ENCODE peak calls at places on chromosome 12, in seven cellular contexts. J is adrenal gland, Q is Caco-2, V is PC-3, F is heart left ventricle, P is neuronal stem cell, R is breast epithelium. B is an unnamed sample.
A peak's percentile ranks its signal among the peaks of the same experiment; 100 is the strongest.

GRCh38 chr12:46124132-46124847 is 133.9 kb upstream of the SCAF11 start:
- DNase-seq in J (no peak), Q (no peak), V (no peak), F (no peak), P (no peak), R (no peak), B (no peak)

GRCh38 chr12:8697476-8698131 is at the start of gene RIMKLB:
- DNase-seq in J (peak; percentile 75), Q (peak; percentile 71), V (peak; percentile 11), F (peak; percentile 91), P (peak; percentile 85), R (peak; percentile 66), B (peak; percentile 87)

GRCh38 chr12:98373982-98374381 is 141.4 kb upstream of the TMPO start:
- DNase-seq in J (no peak), Q (peak; percentile 9), V (no peak), F (no peak), P (no peak), R (no peak), B (no peak)

GRCh38 chr12:85016423-85016822 is 19.7 kb downstream of the TSPAN19 start:
- DNase-seq in J (no peak), Q (no peak), V (peak; percentile 84), F (no peak), P (no peak), R (no peak), B (no peak)

GRCh38 chr12:116677202-116677651 is 60.6 kb downstream of the SPRING1 start:
- DNase-seq in J (no peak), Q (no peak), V (no peak), F (no peak), P (no peak), R (no peak), B (no peak)

GRCh38 chr12:123614110-123614509 is 12.2 kb downstream of the DDX55 start:
- DNase-seq in J (no peak), Q (no peak), V (no peak), F (no peak), P (no peak), R (no peak), B (no peak)

GRCh38 chr12:91172051-91172450 is 10.6 kb downstream of the DCN start:
- DNase-seq in J (no peak), Q (no peak), V (no peak), F (no peak), P (no peak), R (no peak), B (no peak)

GRCh38 chr12:8860165-8860961 is 37.9 kb downstream of the A2ML1 start:
- DNase-seq in J (peak; percentile 59), Q (peak; percentile 25), V (peak; percentile 36), F (no peak), P (peak; percentile 26), R (no peak), B (peak; percentile 50)

GRCh38 chr12:68400231-68400829 is 68.2 kb upstream of the MDM1 start:
- DNase-seq in J (no peak), Q (no peak), V (no peak), F (no peak), P (no peak), R (no peak), B (peak; percentile 55)

GRCh38 chr12:87467893-87468292 is 561.3 kb downstream of the C12orf50 start:
- DNase-seq in J (no peak), Q (no peak), V (no peak), F (no peak), P (no peak), R (no peak), B (no peak)

GRCh38 chr12:31818623-31819268 is 89.9 kb upstream of the AMN1 start:
- DNase-seq in J (no peak), Q (no peak), V (no peak), F (no peak), P (no peak), R (no peak), B (no peak)

GRCh38 chr12:95386056-95386455 is 87.9 kb upstream of the METAP2 start:
- DNase-seq in J (no peak), Q (no peak), V (no peak), F (no peak), P (no peak), R (no peak), B (no peak)

GRCh38 chr12:68319988-68320623 is 12.1 kb downstream of the MDM1 start:
- DNase-seq in J (no peak), Q (no peak), V (no peak), F (no peak), P (no peak), R (no peak), B (no peak)

GRCh38 chr12:64120568-64120967 is 101.5 kb downstream of the KICS2 start:
- DNase-seq in J (no peak), Q (no peak), V (peak; percentile 76), F (no peak), P (no peak), R (no peak), B (peak; percentile 39)

GRCh38 chr12:98951401-98951800 is 306.3 kb downstream of the APAF1 start:
- DNase-seq in J (no peak), Q (no peak), V (no peak), F (no peak), P (no peak), R (no peak), B (no peak)

GRCh38 chr12:42498549-42499247 is 90.8 kb downstream of the PRICKLE1 start:
- DNase-seq in J (no peak), Q (no peak), V (no peak), F (no peak), P (no peak), R (no peak), B (no peak)

GRCh38 chr12:77742631-77743030 is 88.1 kb upstream of the NAV3 start:
- DNase-seq in J (no peak), Q (no peak), V (peak; percentile 22), F (no peak), P (no peak), R (no peak), B (no peak)

GRCh38 chr12:122085571-122085970 is 7.0 kb downstream of the MLXIP start:
- DNase-seq in J (no peak), Q (no peak), V (no peak), F (no peak), P (no peak), R (no peak), B (no peak)
- H3K4me1 ChIP-seq in J (peaks cover 80% of the 10 kb centered on the region), Q (no peaks in the 10 kb centered on the region), V (peaks cover 22% of the 10 kb centered on the region), F (peaks cover 94% of the 10 kb centered on the region), P (peaks cover 8% of the 10 kb centered on the region), R (peaks cover 11% of the 10 kb centered on the region), B (peaks cover 19% of the 10 kb centered on the region)

GRCh38 chr12:29589852-29590251 is 92.4 kb upstream of the OVCH1 start:
- DNase-seq in J (no peak), Q (no peak), V (no peak), F (no peak), P (no peak), R (no peak), B (no peak)

GRCh38 chr12:29589271-29589670 is 91.8 kb upstream of the OVCH1 start:
- DNase-seq in J (no peak), Q (no peak), V (no peak), F (no peak), P (no peak), R (no peak), B (no peak)

GRCh38 chr12:29595071-29595755 is 97.7 kb upstream of the OVCH1 start:
- DNase-seq in J (no peak), Q (no peak), V (no peak), F (no peak), P (no peak), R (no peak), B (no peak)

GRCh38 chr12:29593001-29593400 is 95.5 kb upstream of the OVCH1 start:
- DNase-seq in J (no peak), Q (no peak), V (no peak), F (no peak), P (no peak), R (no peak), B (no peak)

DNA sequence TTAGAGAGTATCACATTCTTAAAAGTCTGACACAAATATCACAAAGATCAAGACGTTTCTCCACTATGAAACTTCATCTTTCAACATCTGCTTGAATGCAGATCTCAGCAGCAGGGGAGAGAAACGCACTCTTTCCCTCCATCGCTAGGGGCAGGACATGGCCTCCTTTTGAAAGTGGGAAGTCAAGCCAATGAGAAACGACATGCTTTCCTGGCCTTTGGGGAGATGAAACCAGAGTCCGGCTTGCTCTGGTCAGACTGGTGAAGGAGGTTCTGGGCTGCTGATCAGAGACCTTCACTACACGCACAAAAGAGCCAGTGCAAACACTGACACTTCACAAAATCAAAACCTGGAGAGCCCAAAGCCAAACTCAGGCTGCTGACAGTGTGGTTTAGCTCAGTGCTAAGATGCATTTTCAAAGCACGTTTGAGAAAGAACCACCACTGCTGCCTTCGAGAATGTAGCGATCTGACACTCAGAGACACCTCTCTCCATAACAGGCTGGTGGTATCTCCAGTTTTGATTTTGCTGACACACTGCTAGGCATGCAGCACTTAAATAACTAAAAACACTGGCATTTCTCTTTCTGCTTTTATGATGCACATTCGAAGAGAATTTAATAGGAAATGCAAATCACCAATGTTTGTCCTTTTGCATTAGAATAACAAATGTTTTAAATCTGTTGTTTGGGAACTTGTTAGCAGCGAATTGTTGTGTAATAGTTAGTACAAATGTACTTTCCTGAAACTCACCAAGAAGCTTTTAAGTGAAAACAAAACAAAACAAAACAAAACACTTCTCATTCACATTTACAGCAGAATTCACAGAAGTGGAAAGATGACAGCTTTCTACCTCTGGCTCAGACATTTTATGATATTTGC is 93.9 kb upstream of the OVCH1 start:
- DNase-seq in J (no peak), Q (peak; percentile 19), V (no peak), F (no peak), P (peak; percentile 12), R (no peak), B (peak; percentile 81)
- H3K4me3 ChIP-seq in J (no peak overlapping the region), Q (no peak overlapping the region), V (no peak overlapping the region), F (no peak overlapping the region), P (no peak overlapping the region), R (no peak overlapping the region), B (no peak overlapping the region)

GRCh38 chr12:93601591-93601990 is 29.1 kb downstream of the SOCS2 start:
- DNase-seq in J (no peak), Q (no peak), V (no peak), F (no peak), P (no peak), R (no peak), B (no peak)
- H3K27me3 ChIP-seq in J (no peaks in the 10 kb centered on the region), Q (no peaks in the 10 kb centered on the region), V (no peaks in the 10 kb centered on the region), F (no peaks in the 10 kb centered on the region), P (no peaks in the 10 kb centered on the region), R (no peaks in the 10 kb centered on the region), B (no peaks in the 10 kb centered on the region)

DNA sequence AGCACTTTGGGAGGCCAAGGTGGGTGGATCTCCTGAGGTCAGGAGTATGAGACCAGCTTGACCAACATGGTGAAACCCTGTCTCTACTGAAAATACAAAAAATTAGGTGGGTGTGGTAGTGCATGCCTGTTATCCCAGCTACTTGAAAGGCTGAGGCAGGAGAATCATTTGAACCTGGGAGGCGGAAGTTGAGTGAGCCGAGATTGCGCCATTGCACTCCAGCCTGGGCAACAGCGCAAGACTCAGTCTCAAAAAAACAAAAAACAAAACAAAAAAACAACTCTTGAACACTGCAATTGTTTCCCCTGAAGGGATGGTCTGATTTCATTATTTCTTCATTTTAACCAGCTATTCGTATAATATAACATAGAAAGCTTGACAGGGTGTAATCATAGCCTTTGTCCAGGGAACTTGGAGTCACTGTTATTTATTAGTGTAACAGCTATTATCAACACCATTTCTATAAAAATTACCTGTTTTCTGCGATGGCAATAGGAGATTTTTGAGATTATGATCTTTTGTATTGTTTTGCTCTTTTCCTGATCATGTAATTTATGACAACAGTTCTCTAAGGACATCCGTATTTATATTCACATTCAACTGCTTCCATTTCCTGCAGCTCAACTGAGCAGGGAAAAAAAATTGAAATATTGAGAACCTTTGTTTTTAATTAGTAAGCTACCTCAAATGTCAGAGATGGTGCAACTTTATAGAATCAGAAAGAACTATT is 94.7 kb downstream of the DIP2B start:
- DNase-seq in J (no peak), Q (no peak), V (no peak), F (no peak), P (no peak), R (no peak), B (no peak)
- H3K4me1 ChIP-seq in J (peaks cover 49% of the 10 kb centered on the region), Q (peaks cover 3% of the 10 kb centered on the region), V (peaks cover 15% of the 10 kb centered on the region), F (peaks cover 54% of the 10 kb centered on the region), P (peaks cover 2% of the 10 kb centered on the region), R (no peaks in the 10 kb centered on the region), B (peaks cover 4% of the 10 kb centered on the region)

B was measured in HAP-1.